ENCODE peak calls at places on chromosome 2, in five cellular contexts. L is endothelial cell of umbilical vein, V is GM23248, I is Karpas-422, T is HCT116. K is an unnamed sample. For H3K79me2, the result is how much of the 10 kb centered on the place peaks cover.

GRCh38 chr2:67565761-67566160 is 168.6 kb downstream of the ETAA1 start:
- DNase-seq in L (peak), V (peak), I (no peak), T (no peak), K (no peak)

GRCh38 chr2:36357506-36358316 is 2.1 kb downstream of the CRIM1 start:
- DNase-seq in L (peak), V (peak), I (no peak), T (peak), K (peak)

GRCh38 chr2:163187995-163188655 is 349.6 kb upstream of the KCNH7 start:
- DNase-seq in L (peak), V (no peak), I (no peak), T (no peak), K (no peak)

GRCh38 chr2:179272406-179273192 is 8.0 kb upstream of the SESTD1 start:
- DNase-seq in L (peak), V (peak), I (no peak), T (no peak), K (no peak)

GRCh38 chr2:198375073-198375430 is 570.7 kb downstream of the PLCL1 start:
- DNase-seq in L (no peak), V (no peak), I (no peak), T (no peak), K (peak)

GRCh38 chr2:21007129-21008013 is 36.5 kb downstream of the APOB start:
- DNase-seq in L (no peak), V (no peak), I (no peak), T (no peak), K (no peak)

GRCh38 chr2:200466703-200467418 is 43.0 kb downstream of the KCTD18 start:
- DNase-seq in L (no peak), V (peak), I (no peak), T (no peak), K (peak)

GRCh38 chr2:235366847-235367246 is 127.0 kb upstream of the AGAP1 start:
- DNase-seq in L (no peak), V (no peak), I (no peak), T (no peak), K (no peak)

GRCh38 chr2:25286025-25286400 is 55.7 kb downstream of the DNMT3A start:
- DNase-seq in L (peak), V (no peak), I (peak), T (no peak), K (peak)

GRCh38 chr2:113878743-113879142 is 11.1 kb upstream of the ACTR3 start:
- DNase-seq in L (no peak), V (no peak), I (no peak), T (no peak), K (no peak)

GRCh38 chr2:112906276-112906675 is 4.7 kb upstream of the IL37 start:
- DNase-seq in L (no peak), V (no peak), I (no peak), T (no peak), K (no peak)

GRCh38 chr2:151367571-151367970 is 10.2 kb downstream of the TNFAIP6 start:
- DNase-seq in L (no peak), V (no peak), I (no peak), T (no peak), K (no peak)

GRCh38 chr2:37707393-37707792 is 36.0 kb upstream of the CDC42EP3 start:
- DNase-seq in L (no peak), V (no peak), I (no peak), T (no peak), K (no peak)

GRCh38 chr2:62741954-62742722 is 36.6 kb downstream of the EHBP1 start:
- DNase-seq in L (no peak), V (peak), I (no peak), T (no peak), K (no peak)

GRCh38 chr2:229071292-229071976 is 199.7 kb downstream of the PID1 start:
- DNase-seq in L (no peak), V (no peak), I (no peak), T (no peak), K (no peak)

GRCh38 chr2:13284688-13285087 is 568.0 kb downstream of the TRIB2 start:
- DNase-seq in L (no peak), V (no peak), I (no peak), T (no peak), K (no peak)

GRCh38 chr2:240788482-240788881 is 31.5 kb downstream of the KIF1A start:
- DNase-seq in L (no peak), V (no peak), I (no peak), T (no peak), K (no peak)

GRCh38 chr2:237035781-237036352 is 49.8 kb upstream of the COPS8 start:
- DNase-seq in L (peak), V (no peak), I (no peak), T (no peak), K (no peak)

GRCh38 chr2:38074047-38074774 is 1.7 kb downstream of the CYP1B1 start:
- DNase-seq in L (no peak), V (no peak), I (no peak), T (no peak), K (no peak)

GRCh38 chr2:44100351-44100750 is 68.3 kb upstream of the PPM1B start:
- DNase-seq in L (peak), V (peak), I (no peak), T (peak), K (no peak)

GRCh38 chr2:128424406-128424805 is 105.7 kb upstream of the HS6ST1 start:
- DNase-seq in L (no peak), V (no peak), I (no peak), T (no peak), K (no peak)

GRCh38 chr2:64945973-64946736 is 43.0 kb upstream of the SLC1A4 start:
- DNase-seq in L (no peak), V (no peak), I (no peak), T (no peak), K (peak)

GRCh38 chr2:222769941-222770340 is 90.9 kb upstream of the ACSL3 start:
- DNase-seq in L (no peak), V (no peak), I (no peak), T (no peak), K (no peak)

GRCh38 chr2:9666306-9666705 is 35.5 kb upstream of the YWHAQ start:
- DNase-seq in L (no peak), V (peak), I (no peak), T (no peak), K (no peak)

GRCh38 chr2:9664365-9664764 is 33.6 kb upstream of the YWHAQ start:
- DNase-seq in L (no peak), V (no peak), I (no peak), T (no peak), K (no peak)

GRCh38 chr2:9663008-9663879 is 32.4 kb upstream of the YWHAQ start:
- DNase-seq in L (no peak), V (no peak), I (no peak), T (no peak), K (no peak)

GRCh38 chr2:9667826-9668225 is 37.0 kb upstream of the YWHAQ start:
- DNase-seq in L (no peak), V (no peak), I (no peak), T (no peak), K (no peak)

DNA sequence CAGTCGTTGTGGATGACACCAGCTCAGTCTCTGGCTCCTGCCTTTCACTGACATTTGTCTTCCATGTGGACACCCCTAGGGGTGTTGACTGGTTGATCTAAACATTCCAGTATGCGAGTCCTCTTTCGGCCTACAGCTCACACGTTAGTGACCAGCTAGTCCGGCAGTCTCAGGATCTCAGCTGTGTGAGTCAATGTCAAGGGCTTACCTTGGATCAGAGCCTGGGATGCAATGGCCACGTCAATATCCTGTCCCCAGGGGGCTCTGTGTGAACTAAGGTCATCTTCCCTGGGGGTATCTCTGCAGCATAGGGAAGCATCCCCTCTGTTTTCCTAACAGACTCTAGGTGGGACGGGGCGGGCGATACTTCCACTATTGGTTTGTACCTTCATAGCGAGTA is 35.1 kb upstream of the YWHAQ start:
- DNase-seq in L (no peak), V (peak), I (no peak), T (no peak), K (no peak)
- H3K27ac ChIP-seq in L (no peak), V (peak), I (no peak), T (no peak), K (no peak)

DNA sequence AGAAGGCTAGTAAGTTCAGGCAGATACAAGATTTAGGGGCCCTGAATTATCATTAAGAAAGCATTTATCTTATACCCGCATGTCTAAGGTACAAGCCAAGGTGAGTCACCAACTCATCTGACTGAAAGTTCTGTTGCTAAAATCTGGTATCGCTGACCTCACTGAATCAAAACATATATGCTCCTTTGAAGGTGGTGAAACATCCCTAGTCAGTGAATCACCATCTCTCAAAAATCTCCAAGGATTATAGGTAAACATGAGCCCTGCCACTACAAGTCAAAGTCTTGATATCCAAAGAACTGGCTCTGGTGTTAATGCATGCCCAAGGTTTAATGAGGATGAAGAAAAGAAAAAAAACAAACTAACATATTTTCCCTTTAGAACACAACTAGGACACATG is 43.5 kb downstream of the IRS1 start:
- DNase-seq in L (no peak), V (peak), I (no peak), T (peak), K (no peak)
- H3K79me2 ChIP-seq in L (under half), V (half or more), I (under half), T (half or more), K (under half)

DNA sequence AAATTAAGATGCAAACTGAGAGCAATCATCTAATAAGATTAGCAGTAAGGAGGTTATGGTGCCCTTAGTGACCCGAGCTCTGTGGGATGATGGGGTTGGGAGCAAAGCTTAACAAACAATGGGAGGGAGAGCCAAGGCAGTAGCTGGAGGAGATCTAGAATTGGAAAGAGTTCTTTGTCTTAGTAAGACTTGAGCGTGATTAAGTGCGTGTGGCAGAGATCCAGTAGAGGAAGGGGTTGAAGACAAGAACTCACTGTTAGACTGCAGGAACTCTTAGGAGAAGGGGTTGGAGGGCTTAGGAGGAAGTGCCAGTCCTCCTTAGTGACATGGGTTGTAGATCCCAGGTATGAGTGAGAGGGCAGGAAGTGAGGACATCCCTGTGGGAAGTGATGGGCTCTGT is 184.7 kb downstream of the GFPT1 start:
- DNase-seq in L (no peak), V (no peak), I (no peak), T (no peak), K (no peak)
- H3K27ac ChIP-seq in L (no peak), V (peak), I (no peak), T (no peak), K (no peak)

GRCh38 chr2:217983276-217984233 is 19.2 kb downstream of the TNS1 start:
- DNase-seq in L (peak), V (no peak), I (no peak), T (no peak), K (no peak)
- H3K79me2 ChIP-seq in L (under half), V (half or more), I (under half), T (under half), K (under half)

GRCh38 chr2:55865095-55865835 is 58.3 kb downstream of the EFEMP1 start:
- DNase-seq in L (peak), V (peak), I (no peak), T (no peak), K (no peak)
- H3K27ac ChIP-seq in L (peak), V (peak), I (no peak), T (no peak), K (no peak)